ENCODE peak calls at places on chromosome 19, in four cellular contexts. X, J, W and S are unnamed samples.

GRCh38 chr19:1252818-1253513 is 4.6 kb downstream of the MIDN start:
- DNase-seq in X (peak; percentile 81), J (no peak), W (peak; percentile 81), S (no peak)

GRCh38 chr19:40282920-40283319 is 2.2 kb downstream of the AKT2 start:
- DNase-seq in X (no peak), J (no peak), W (no peak), S (no peak)

GRCh38 chr19:46574533-46574932 is 26.6 kb upstream of the CALM3 start:
- DNase-seq in X (peak; percentile 20), J (no peak), W (no peak), S (no peak)

GRCh38 chr19:36081894-36082293 is 27.2 kb downstream of the WDR62 start:
- DNase-seq in X (no peak), J (no peak), W (no peak), S (no peak)

GRCh38 chr19:53586277-53586691 is 45.5 kb upstream of the DPRX start:
- DNase-seq in X (no peak), J (no peak), W (no peak), S (no peak)

GRCh38 chr19:15992014-15992413 is 43.2 kb downstream of the OR10H4 start:
- DNase-seq in X (no peak), J (no peak), W (no peak), S (no peak)

GRCh38 chr19:17762505-17763229 is 11.4 kb downstream of the FCHO1 start:
- DNase-seq in X (no peak), J (peak; percentile 86), W (no peak), S (no peak)

GRCh38 chr19:16654151-16654550 is 5.8 kb downstream of the SMIM7 start:
- DNase-seq in X (no peak), J (peak; percentile 39), W (no peak), S (no peak)

GRCh38 chr19:46745521-46746280 is at the start of gene FKRP:
- DNase-seq in X (peak; percentile 12), J (peak; percentile 63), W (no peak), S (no peak)

GRCh38 chr19:3275583-3276340 is 51.3 kb downstream of the CELF5 start:
- DNase-seq in X (peak; percentile 96), J (peak; percentile 98), W (no peak), S (peak; percentile 98)

GRCh38 chr19:10143700-10144099 is 24.0 kb upstream of the EIF3G start:
- DNase-seq in X (no peak), J (no peak), W (no peak), S (no peak)

GRCh38 chr19:55690109-55690768 is 15.2 kb downstream of the EPN1 start:
- DNase-seq in X (no peak), J (no peak), W (no peak), S (no peak)

GRCh38 chr19:8569066-8569761 is 8.0 kb downstream of the MYO1F start:
- DNase-seq in X (no peak), J (no peak), W (peak; percentile 85), S (no peak)

GRCh38 chr19:709196-709964 is 645 bp downstream of the PALM start:
- DNase-seq in X (no peak), J (no peak), W (no peak), S (no peak)

GRCh38 chr19:52142001-52142595 is 2.4 kb upstream of the ZNF616 start:
- DNase-seq in X (no peak), J (no peak), W (no peak), S (no peak)

GRCh38 chr19:48627211-48627864 is 8.0 kb downstream of the SPHK2 start:
- DNase-seq in X (no peak), J (no peak), W (no peak), S (no peak)

GRCh38 chr19:4534836-4535658 is at the start of gene PLIN5:
- DNase-seq in X (peak; percentile 35), J (peak; percentile 97), W (no peak), S (peak; percentile 97)

GRCh38 chr19:3184847-3185481 is 766 bp upstream of the NCLN start:
- DNase-seq in X (peak; percentile 75), J (peak; percentile 68), W (no peak), S (peak; percentile 70)

GRCh38 chr19:15812059-15812722 is 3.3 kb downstream of the OR10H1 start:
- DNase-seq in X (peak; percentile 44), J (no peak), W (no peak), S (no peak)

GRCh38 chr19:18412610-18413239 is 6.5 kb upstream of the SSBP4 start:
- DNase-seq in X (no peak), J (no peak), W (no peak), S (no peak)

GRCh38 chr19:17757125-17757524 is 5.8 kb downstream of the FCHO1 start:
- DNase-seq in X (no peak), J (no peak), W (no peak), S (no peak)

GRCh38 chr19:47445527-47445926 is 26.2 kb downstream of the SLC8A2 start:
- DNase-seq in X (no peak), J (no peak), W (no peak), S (no peak)

GRCh38 chr19:1774999-1775772 is 21.9 kb downstream of the ONECUT3 start:
- DNase-seq in X (no peak), J (peak; percentile 69), W (no peak), S (peak; percentile 67)

GRCh38 chr19:12956446-12957388 is at the start of gene GADD45GIP1:
- DNase-seq in X (peak; percentile 71), J (peak; percentile 86), W (no peak), S (peak; percentile 90)

GRCh38 chr19:4431808-4432674 is 25.6 kb downstream of the UBXN6 start:
- DNase-seq in X (no peak), J (no peak), W (no peak), S (no peak)